ENCODE peak calls at places on chromosome 19, in nine cellular contexts. One of them, this sample, is unnamed.

GRCh38 chr19:45440873-45441654 is 17.3 kb upstream of the ERCC1 start:
- DNase-seq in pulmonary artery endothelial cell: no peak
- DNase-seq in nephron progenitor cell: no peak
- DNase-seq in HTR-8/SVneo: no peak
- DNase-seq in activated B cell treated with CpG ODN at 0.5 μM for 24 hours: no peak
- DNase-seq in MCF 10A: peak
- DNase-seq in GOT3: no peak
- DNase-seq in NCI-H1930: no peak
- DNase-seq in kidney epithelial cell: no peak
- DNase-seq in this sample: no peak

GRCh38 chr19:10454267-10454666 is 33.9 kb downstream of the PDE4A start:
- DNase-seq in pulmonary artery endothelial cell: no peak
- DNase-seq in nephron progenitor cell: peak
- DNase-seq in HTR-8/SVneo: no peak
- DNase-seq in activated B cell treated with CpG ODN at 0.5 μM for 24 hours: no peak
- DNase-seq in MCF 10A: peak
- DNase-seq in GOT3: no peak
- DNase-seq in NCI-H1930: no peak
- DNase-seq in kidney epithelial cell: no peak
- DNase-seq in this sample: peak

GRCh38 chr19:17333611-17334413 is 843 bp downstream of the ANO8 start:
- DNase-seq in pulmonary artery endothelial cell: no peak
- DNase-seq in nephron progenitor cell: no peak
- DNase-seq in HTR-8/SVneo: no peak
- DNase-seq in activated B cell treated with CpG ODN at 0.5 μM for 24 hours: peak
- DNase-seq in MCF 10A: peak
- DNase-seq in GOT3: no peak
- DNase-seq in NCI-H1930: no peak
- DNase-seq in kidney epithelial cell: peak
- DNase-seq in this sample: no peak

GRCh38 chr19:16091546-16092475 is 15.5 kb downstream of the TPM4 start:
- DNase-seq in pulmonary artery endothelial cell: no peak
- DNase-seq in nephron progenitor cell: no peak
- DNase-seq in HTR-8/SVneo: no peak
- DNase-seq in activated B cell treated with CpG ODN at 0.5 μM for 24 hours: no peak
- DNase-seq in MCF 10A: no peak
- DNase-seq in GOT3: no peak
- DNase-seq in NCI-H1930: no peak
- DNase-seq in kidney epithelial cell: no peak
- DNase-seq in this sample: no peak

GRCh38 chr19:11480927-11481776 is at the start of gene ELAVL3:
- DNase-seq in pulmonary artery endothelial cell: no peak
- DNase-seq in nephron progenitor cell: peak
- DNase-seq in HTR-8/SVneo: no peak
- DNase-seq in activated B cell treated with CpG ODN at 0.5 μM for 24 hours: no peak
- DNase-seq in MCF 10A: no peak
- DNase-seq in GOT3: no peak
- DNase-seq in NCI-H1930: peak
- DNase-seq in kidney epithelial cell: no peak
- DNase-seq in this sample: no peak

GRCh38 chr19:39410620-39411005 is 1.9 kb upstream of the PLEKHG2 start:
- DNase-seq in pulmonary artery endothelial cell: no peak
- DNase-seq in nephron progenitor cell: no peak
- DNase-seq in HTR-8/SVneo: no peak
- DNase-seq in activated B cell treated with CpG ODN at 0.5 μM for 24 hours: no peak
- DNase-seq in MCF 10A: peak
- DNase-seq in GOT3: no peak
- DNase-seq in NCI-H1930: no peak
- DNase-seq in kidney epithelial cell: no peak
- DNase-seq in this sample: no peak

GRCh38 chr19:52336976-52337375 is 933 bp downstream of the ZNF610 start:
- DNase-seq in pulmonary artery endothelial cell: no peak
- DNase-seq in nephron progenitor cell: peak
- DNase-seq in HTR-8/SVneo: no peak
- DNase-seq in activated B cell treated with CpG ODN at 0.5 μM for 24 hours: no peak
- DNase-seq in MCF 10A: no peak
- DNase-seq in GOT3: no peak
- DNase-seq in NCI-H1930: no peak
- DNase-seq in kidney epithelial cell: no peak
- DNase-seq in this sample: no peak

GRCh38 chr19:34082289-34083077 is 89.8 kb upstream of the LSM14A start:
- DNase-seq in pulmonary artery endothelial cell: no peak
- DNase-seq in nephron progenitor cell: peak
- DNase-seq in HTR-8/SVneo: no peak
- DNase-seq in activated B cell treated with CpG ODN at 0.5 μM for 24 hours: no peak
- DNase-seq in MCF 10A: no peak
- DNase-seq in GOT3: no peak
- DNase-seq in NCI-H1930: no peak
- DNase-seq in kidney epithelial cell: no peak
- DNase-seq in this sample: no peak

GRCh38 chr19:5880604-5881078 is 10.3 kb upstream of the FUT5 start:
- DNase-seq in pulmonary artery endothelial cell: no peak
- DNase-seq in nephron progenitor cell: peak
- DNase-seq in HTR-8/SVneo: no peak
- DNase-seq in activated B cell treated with CpG ODN at 0.5 μM for 24 hours: no peak
- DNase-seq in MCF 10A: peak
- DNase-seq in GOT3: no peak
- DNase-seq in NCI-H1930: no peak
- DNase-seq in kidney epithelial cell: no peak
- DNase-seq in this sample: no peak

GRCh38 chr19:19256072-19256969 is 16.8 kb downstream of the TM6SF2 start:
- DNase-seq in pulmonary artery endothelial cell: no peak
- DNase-seq in nephron progenitor cell: no peak
- DNase-seq in HTR-8/SVneo: no peak
- DNase-seq in activated B cell treated with CpG ODN at 0.5 μM for 24 hours: no peak
- DNase-seq in MCF 10A: no peak
- DNase-seq in GOT3: no peak
- DNase-seq in NCI-H1930: no peak
- DNase-seq in kidney epithelial cell: no peak
- DNase-seq in this sample: no peak

GRCh38 chr19:9362905-9363304 is at the start of gene ZNF177:
- DNase-seq in pulmonary artery endothelial cell: no peak
- DNase-seq in nephron progenitor cell: no peak
- DNase-seq in HTR-8/SVneo: no peak
- DNase-seq in activated B cell treated with CpG ODN at 0.5 μM for 24 hours: no peak
- DNase-seq in MCF 10A: no peak
- DNase-seq in GOT3: no peak
- DNase-seq in NCI-H1930: peak
- DNase-seq in kidney epithelial cell: no peak
- DNase-seq in this sample: no peak

GRCh38 chr19:5445667-5446066 is 9.6 kb upstream of the ZNRF4 start:
- DNase-seq in pulmonary artery endothelial cell: no peak
- DNase-seq in nephron progenitor cell: no peak
- DNase-seq in HTR-8/SVneo: no peak
- DNase-seq in activated B cell treated with CpG ODN at 0.5 μM for 24 hours: no peak
- DNase-seq in MCF 10A: peak
- DNase-seq in GOT3: no peak
- DNase-seq in NCI-H1930: no peak
- DNase-seq in kidney epithelial cell: no peak
- DNase-seq in this sample: no peak

GRCh38 chr19:29091127-29091526 is 121.8 kb downstream of the UQCRFS1 start:
- DNase-seq in pulmonary artery endothelial cell: no peak
- DNase-seq in nephron progenitor cell: no peak
- DNase-seq in HTR-8/SVneo: no peak
- DNase-seq in activated B cell treated with CpG ODN at 0.5 μM for 24 hours: no peak
- DNase-seq in MCF 10A: no peak
- DNase-seq in GOT3: no peak
- DNase-seq in NCI-H1930: no peak
- DNase-seq in kidney epithelial cell: no peak
- DNase-seq in this sample: no peak

GRCh38 chr19:55076321-55076720 is 652 bp downstream of the EPS8L1 start:
- DNase-seq in pulmonary artery endothelial cell: no peak
- DNase-seq in nephron progenitor cell: no peak
- DNase-seq in HTR-8/SVneo: no peak
- DNase-seq in activated B cell treated with CpG ODN at 0.5 μM for 24 hours: no peak
- DNase-seq in MCF 10A: no peak
- DNase-seq in GOT3: no peak
- DNase-seq in NCI-H1930: no peak
- DNase-seq in kidney epithelial cell: no peak
- DNase-seq in this sample: no peak

GRCh38 chr19:14507704-14508246 is 10.4 kb downstream of the DNAJB1 start:
- DNase-seq in pulmonary artery endothelial cell: no peak
- DNase-seq in nephron progenitor cell: no peak
- DNase-seq in HTR-8/SVneo: no peak
- DNase-seq in activated B cell treated with CpG ODN at 0.5 μM for 24 hours: no peak
- DNase-seq in MCF 10A: peak
- DNase-seq in GOT3: no peak
- DNase-seq in NCI-H1930: no peak
- DNase-seq in kidney epithelial cell: no peak
- DNase-seq in this sample: no peak

GRCh38 chr19:41302624-41303351 is 7.2 kb upstream of the CCDC97 start:
- DNase-seq in pulmonary artery endothelial cell: no peak
- DNase-seq in nephron progenitor cell: no peak
- DNase-seq in HTR-8/SVneo: no peak
- DNase-seq in activated B cell treated with CpG ODN at 0.5 μM for 24 hours: peak
- DNase-seq in MCF 10A: no peak
- DNase-seq in GOT3: no peak
- DNase-seq in NCI-H1930: no peak
- DNase-seq in kidney epithelial cell: no peak
- DNase-seq in this sample: no peak

GRCh38 chr19:24141612-24142011 is 54.6 kb downstream of the ZNF254 start:
- DNase-seq in pulmonary artery endothelial cell: no peak
- DNase-seq in nephron progenitor cell: no peak
- DNase-seq in HTR-8/SVneo: no peak
- DNase-seq in activated B cell treated with CpG ODN at 0.5 μM for 24 hours: no peak
- DNase-seq in MCF 10A: no peak
- DNase-seq in GOT3: no peak
- DNase-seq in NCI-H1930: no peak
- DNase-seq in kidney epithelial cell: no peak
- DNase-seq in this sample: no peak

GRCh38 chr19:51599084-51599483 is 28.0 kb downstream of the ZNF175 start:
- DNase-seq in pulmonary artery endothelial cell: no peak
- DNase-seq in nephron progenitor cell: no peak
- DNase-seq in HTR-8/SVneo: no peak
- DNase-seq in activated B cell treated with CpG ODN at 0.5 μM for 24 hours: no peak
- DNase-seq in MCF 10A: no peak
- DNase-seq in GOT3: no peak
- DNase-seq in NCI-H1930: no peak
- DNase-seq in kidney epithelial cell: no peak
- DNase-seq in this sample: no peak

GRCh38 chr19:9883231-9883758 is 48.2 kb downstream of the PIN1 start:
- DNase-seq in pulmonary artery endothelial cell: no peak
- DNase-seq in nephron progenitor cell: peak
- DNase-seq in HTR-8/SVneo: no peak
- DNase-seq in activated B cell treated with CpG ODN at 0.5 μM for 24 hours: no peak
- DNase-seq in MCF 10A: peak
- DNase-seq in GOT3: no peak
- DNase-seq in NCI-H1930: no peak
- DNase-seq in kidney epithelial cell: no peak
- DNase-seq in this sample: no peak